ENCODE peak calls at places on chromosomes 11 and 22, in six cellular contexts. I is GM10248, V is uterus, G is AG09319, J is GM23338, S is neural progenitor cell. H is an unnamed sample.

GRCh38 chr11:14852571-14853177 is 39.4 kb downstream of the CYP2R1 start:
- DNase-seq in I (no peak), V (no peak), G (no peak), J (no peak), S (no peak), H (no peak)

GRCh38 chr11:71484248-71485062 is 31.5 kb downstream of the NADSYN1 start:
- DNase-seq in I (no peak), V (no peak), G (no peak), J (no peak), S (no peak), H (no peak)

GRCh38 chr22:41931701-41932269 is 5.2 kb upstream of the TNFRSF13C start:
- DNase-seq in I (no peak), V (no peak), G (no peak), J (no peak), S (no peak), H (no peak)

GRCh38 chr11:117458275-117459120 is 130.8 kb downstream of the CEP164 start:
- DNase-seq in I (peak; percentile 68), V (no peak), G (no peak), J (no peak), S (no peak), H (no peak)

GRCh38 chr11:107563702-107564101 is 1.8 kb downstream of the ALKBH8 start:
- DNase-seq in I (peak; percentile 33), V (no peak), G (peak; percentile 29), J (peak; percentile 52), S (peak; percentile 40), H (no peak)

GRCh38 chr22:38868886-38869381 is 3.1 kb downstream of the CBX6 start:
- DNase-seq in I (peak; percentile 81), V (peak; percentile 76), G (no peak), J (peak; percentile 95), S (peak; percentile 91), H (peak; percentile 91)

GRCh38 chr11:75487366-75487765 is 38.4 kb downstream of the GDPD5 start:
- DNase-seq in I (no peak), V (no peak), G (no peak), J (no peak), S (no peak), H (no peak)

GRCh38 chr11:2887526-2888195 is 2.1 kb upstream of the CDKN1C start:
- DNase-seq in I (no peak), V (peak; percentile 31), G (no peak), J (no peak), S (peak; percentile 32), H (no peak)

GRCh38 chr11:35623708-35624168 is 5.5 kb downstream of the FJX1 start:
- DNase-seq in I (no peak), V (no peak), G (no peak), J (no peak), S (no peak), H (no peak)

GRCh38 chr11:124897681-124898680 is at the start of gene ROBO4:
- DNase-seq in I (peak; percentile 9), V (peak; percentile 56), G (peak; percentile 74), J (no peak), S (no peak), H (no peak)

GRCh38 chr11:14577835-14578529 is 57.8 kb upstream of the PSMA1 start:
- DNase-seq in I (no peak), V (no peak), G (no peak), J (no peak), S (no peak), H (no peak)

GRCh38 chr11:76240666-76241065 is 34.4 kb upstream of the WNT11 start:
- DNase-seq in I (no peak), V (no peak), G (no peak), J (no peak), S (no peak), H (no peak)

GRCh38 chr22:29209624-29209929 is 3.9 kb downstream of the EMID1 start:
- DNase-seq in I (no peak), V (no peak), G (no peak), J (peak; percentile 39), S (no peak), H (no peak)

GRCh38 chr11:119739975-119740374 is 11.0 kb upstream of the NECTIN1 start:
- DNase-seq in I (no peak), V (no peak), G (no peak), J (no peak), S (no peak), H (no peak)

GRCh38 chr11:69436041-69436982 is 45.2 kb upstream of the LINC01488 start:
- DNase-seq in I (no peak), V (no peak), G (no peak), J (no peak), S (no peak), H (no peak)

GRCh38 chr11:11416502-11416901 is 63.5 kb upstream of the CSNK2A3 start:
- DNase-seq in I (no peak), V (no peak), G (no peak), J (no peak), S (no peak), H (no peak)

GRCh38 chr11:15500643-15501042 is 385.9 kb downstream of the INSC start:
- DNase-seq in I (no peak), V (no peak), G (no peak), J (peak; percentile 9), S (no peak), H (no peak)

GRCh38 chr11:47347134-47347533 is 5.4 kb downstream of the MYBPC3 start:
- DNase-seq in I (no peak), V (no peak), G (no peak), J (no peak), S (no peak), H (no peak)

GRCh38 chr11:47349521-47350095 is 2.9 kb downstream of the MYBPC3 start:
- DNase-seq in I (no peak), V (no peak), G (no peak), J (no peak), S (no peak), H (no peak)

GRCh38 chr11:47348131-47348802 is 4.2 kb downstream of the MYBPC3 start:
- DNase-seq in I (no peak), V (no peak), G (no peak), J (no peak), S (no peak), H (no peak)

GRCh38 chr11:47350315-47350714 is 2.2 kb downstream of the MYBPC3 start:
- DNase-seq in I (no peak), V (no peak), G (no peak), J (no peak), S (no peak), H (no peak)

GRCh38 chr11:47348859-47349258 is 3.6 kb downstream of the MYBPC3 start:
- DNase-seq in I (no peak), V (no peak), G (no peak), J (peak; percentile 42), S (peak; percentile 74), H (peak; percentile 36)
- TF ChIP-seq CTCF in I (peak; percentile 8), V (no peak), G (peak; percentile 17), J (peak; percentile 51), S (peak; percentile 51), H (no peak)

GRCh38 chr11:62149986-62150886 is 26.4 kb downstream of the INCENP start:
- DNase-seq in I (no peak), V (no peak), G (no peak), J (no peak), S (no peak), H (no peak)

GRCh38 chr11:62150887-62151736 is 27.3 kb downstream of the INCENP start:
- DNase-seq in I (no peak), V (no peak), G (no peak), J (no peak), S (no peak), H (no peak)

GRCh38 chr11:62147545-62147944 is 23.7 kb downstream of the INCENP start:
- DNase-seq in I (no peak), V (no peak), G (no peak), J (no peak), S (peak; percentile 15), H (peak; percentile 13)

GRCh38 chr11:62146476-62147200 is 22.8 kb downstream of the INCENP start:
- DNase-seq in I (no peak), V (no peak), G (no peak), J (no peak), S (no peak), H (peak; percentile 5)

DNA sequence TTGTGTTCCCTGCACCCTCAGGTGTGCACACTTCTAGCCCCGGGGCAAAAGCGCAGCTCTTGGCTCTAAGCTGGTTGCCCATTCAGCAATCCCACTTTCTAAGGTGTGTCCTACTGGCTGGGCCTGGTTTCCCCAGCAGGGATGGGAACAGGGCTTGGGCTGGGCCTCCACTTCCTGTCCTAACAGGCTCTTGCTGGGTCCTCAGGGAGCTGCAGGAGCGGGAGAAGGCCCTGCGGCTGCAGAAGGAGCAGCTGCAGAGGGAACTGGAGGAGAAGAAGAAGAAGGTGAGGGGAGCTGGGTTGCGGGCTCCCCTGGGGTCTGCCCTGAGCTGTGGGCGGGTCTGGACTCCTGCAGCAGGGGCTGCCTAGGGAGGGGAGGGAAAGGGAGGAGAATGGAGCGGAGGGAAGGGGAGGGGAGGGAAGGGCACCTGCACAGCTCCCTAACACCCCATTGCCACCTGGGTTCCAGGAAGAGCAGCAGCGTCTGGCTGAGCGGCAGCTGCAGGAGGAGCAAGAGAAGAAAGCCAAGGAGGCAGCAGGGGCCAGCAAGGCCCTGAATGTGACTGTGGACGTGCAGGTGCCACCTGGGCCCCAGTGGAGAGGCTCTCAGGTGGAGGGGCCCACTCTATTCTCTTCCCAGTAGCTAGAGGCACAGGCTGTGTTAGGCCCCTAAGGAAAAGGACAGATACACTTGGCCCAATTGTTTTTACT is 24.6 kb downstream of the INCENP start:
- DNase-seq in I (no peak), V (no peak), G (no peak), J (no peak), S (no peak), H (peak; percentile 4)
- TF ChIP-seq CTCF in I (no peak), V (no peak), G (no peak), J (no peak), S (no peak), H (no peak)

DNA sequence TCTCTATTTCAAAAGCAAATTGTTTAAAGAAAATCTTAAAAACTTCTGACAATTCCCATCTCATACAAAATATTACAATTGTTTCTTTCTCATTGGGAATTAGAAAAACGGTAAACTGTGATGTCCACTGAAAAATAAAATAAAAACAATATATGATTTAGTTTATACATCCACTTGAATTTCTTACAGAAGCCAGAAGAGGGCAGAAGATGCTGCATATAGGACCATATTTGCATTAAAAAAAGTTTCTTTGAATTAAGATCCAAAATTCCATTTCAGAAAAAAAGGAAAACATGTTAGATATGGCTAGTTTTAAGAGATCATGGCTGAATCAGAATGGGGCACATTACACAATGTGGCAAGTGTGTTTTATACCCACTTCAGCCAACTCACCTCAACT is 39.3 kb upstream of the LRRC4C start:
- DNase-seq in I (no peak), V (no peak), G (no peak), J (peak; percentile 21), S (no peak), H (no peak)
- TF ChIP-seq CTCF in I (no peak), V (no peak), G (no peak), J (no peak), S (peak; percentile 60), H (no peak)

GRCh38 chr11:17197431-17197898 is 10.3 kb downstream of the PIK3C2A start:
- DNase-seq in I (no peak), V (no peak), G (no peak), J (no peak), S (no peak), H (no peak)
- TF ChIP-seq CTCF in I (no peak), V (no peak), G (no peak), J (no peak), S (no peak), H (no peak)

H was measured in WTC11.